ENCODE peak calls at places on chromosomes 3 and 15, in six cellular contexts. S is fibroblast of lung; D is A549; W is IMR-90; M is thyroid gland; O is CD8-positive, alpha-beta memory T cell. Z is an unnamed sample. For H3K4me1, the result is how much of the 10 kb centered on the place peaks cover.

GRCh38 chr15:41491889-41492288 is 1.8 kb upstream of the ITPKA start:
- DNase-seq in W (no peak), S (no peak), M (no peak), D (no peak), O (no peak), Z (no peak)

GRCh38 chr3:10283638-10284037 is 9.1 kb downstream of the GHRL start:
- DNase-seq in M (peak), S (no peak), O (no peak), W (no peak), D (no peak), Z (no peak)

GRCh38 chr15:79370716-79371115 is 59.8 kb downstream of the TMED3 start:
- DNase-seq in W (peak), S (peak), O (no peak), D (no peak), M (no peak), Z (no peak)

GRCh38 chr15:63818191-63818590 is 15.6 kb downstream of the HERC1 start:
- DNase-seq in W (peak), O (no peak), D (no peak), S (peak), M (no peak), Z (no peak)

GRCh38 chr15:61749169-61749568 is 311.1 kb downstream of the VPS13C start:
- DNase-seq in O (no peak), S (peak), M (no peak), D (no peak), W (no peak), Z (no peak)

GRCh38 chr3:139441656-139442055 is 34.7 kb downstream of the RBP2 start:
- DNase-seq in M (no peak), O (no peak), S (no peak), W (no peak), D (no peak), Z (no peak)

GRCh38 chr15:95987886-95988573 is 342.5 kb upstream of the NR2F2 start:
- DNase-seq in D (no peak), M (no peak), O (no peak), W (no peak), S (no peak), Z (no peak)

GRCh38 chr15:85748729-85749128 is 46.0 kb downstream of the KLHL25 start:
- DNase-seq in W (no peak), M (no peak), S (no peak), O (no peak), D (no peak), Z (no peak)

GRCh38 chr3:170424879-170425278 is 6.2 kb downstream of the CLDN11 start:
- DNase-seq in D (no peak), W (no peak), M (no peak), O (no peak), S (no peak), Z (no peak)

GRCh38 chr3:16300282-16300681 is 35.3 kb downstream of the OXNAD1 start:
- DNase-seq in W (no peak), D (no peak), S (no peak), O (peak), M (no peak), Z (no peak)

GRCh38 chr3:39144095-39144747 is 9.2 kb downstream of the CSRNP1 start:
- DNase-seq in D (no peak), S (no peak), M (no peak), W (no peak), O (no peak), Z (no peak)

GRCh38 chr3:143810866-143811265 is 37.4 kb downstream of the SLC9A9 start:
- DNase-seq in D (no peak), M (no peak), W (no peak), S (no peak), O (no peak), Z (no peak)
- H3K4me1 ChIP-seq in D (under half), M (under half), W (under half), S (under half), O (under half), Z (under half)

GRCh38 chr15:98954411-98954810 is 53.2 kb downstream of the PGPEP1L start:
- DNase-seq in S (peak), W (peak), D (no peak), O (no peak), M (peak), Z (no peak)
- H3K27ac ChIP-seq in S (peak), W (peak), D (peak), O (no peak), M (peak), Z (no peak)

GRCh38 chr3:11610700-11611099 is 33.0 kb downstream of the VGLL4 start:
- DNase-seq in M (no peak), D (no peak), O (no peak), W (no peak), S (no peak), Z (no peak)
- H3K4me1 ChIP-seq in M (under half), D (under half), O (under half), W (under half), S (under half), Z (under half)

DNA sequence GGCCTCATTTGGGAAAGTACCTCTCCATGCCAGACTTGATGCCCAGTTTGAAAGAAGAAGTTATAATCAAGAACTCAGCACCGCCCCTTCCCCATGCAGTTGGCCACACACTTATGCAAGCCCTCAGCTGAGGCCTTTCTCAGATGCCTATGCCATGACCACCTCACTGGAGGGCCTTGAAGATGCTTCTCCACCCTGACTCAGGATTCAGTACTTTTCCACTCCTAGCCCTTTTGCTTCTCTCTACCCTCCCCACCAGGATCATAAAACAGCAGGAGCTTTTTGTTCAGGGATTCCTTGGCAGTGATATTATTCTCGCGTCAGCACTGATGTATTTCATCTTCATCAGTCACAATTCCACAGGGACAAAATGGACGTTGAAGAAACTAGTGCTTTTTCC is 313.5 kb downstream of the PYDC2 start:
- DNase-seq in M (no peak), D (peak), O (no peak), W (no peak), S (no peak), Z (no peak)
- H3K27ac ChIP-seq in M (no peak), D (peak), O (no peak), W (no peak), S (no peak), Z (no peak)

DNA sequence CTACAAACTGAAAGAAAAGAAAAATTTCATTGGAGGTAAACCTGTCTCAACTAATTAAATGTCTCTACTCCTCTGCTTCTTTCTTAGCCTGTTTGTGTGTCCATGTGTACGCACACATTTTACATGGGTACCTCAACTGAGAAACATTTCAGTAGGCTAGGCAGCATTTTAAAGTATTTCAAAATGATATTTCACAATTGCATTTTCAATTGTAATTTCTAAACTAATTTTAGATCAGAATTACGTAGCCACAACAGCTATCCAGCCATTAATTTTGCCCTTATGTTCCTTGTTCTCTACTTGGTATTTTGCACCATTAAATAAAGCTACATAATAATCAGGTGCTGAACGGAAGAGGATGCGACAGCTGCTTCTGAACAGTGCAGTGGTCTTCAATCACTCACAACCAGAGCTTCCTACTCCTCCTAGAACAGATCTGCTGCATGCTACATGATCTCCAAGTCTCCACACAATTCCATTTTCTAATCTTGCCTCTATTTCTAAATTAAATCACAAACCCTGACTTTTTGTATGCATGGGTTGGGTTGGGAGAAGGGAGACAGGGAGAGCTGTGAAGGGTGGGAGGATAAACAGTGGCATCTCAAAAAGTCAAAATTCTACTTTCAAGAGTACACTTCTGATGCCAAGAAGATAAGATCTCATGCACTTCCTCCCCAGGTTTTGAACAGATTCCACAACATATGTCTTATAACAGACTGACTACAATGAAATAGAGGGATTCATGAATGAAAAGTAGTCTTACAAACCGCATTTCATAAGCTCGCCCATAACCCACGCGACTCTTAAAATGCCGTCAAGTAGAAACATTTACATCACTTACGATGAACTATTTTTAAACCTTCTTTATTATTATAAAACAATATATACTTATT is 57.4 kb downstream of the CHSY1 start:
- DNase-seq in M (no peak), S (peak), O (no peak), D (no peak), W (no peak), Z (no peak)
- H3K4me1 ChIP-seq in M (under half), S (under half), O (under half), D (under half), W (under half), Z (under half)

DNA sequence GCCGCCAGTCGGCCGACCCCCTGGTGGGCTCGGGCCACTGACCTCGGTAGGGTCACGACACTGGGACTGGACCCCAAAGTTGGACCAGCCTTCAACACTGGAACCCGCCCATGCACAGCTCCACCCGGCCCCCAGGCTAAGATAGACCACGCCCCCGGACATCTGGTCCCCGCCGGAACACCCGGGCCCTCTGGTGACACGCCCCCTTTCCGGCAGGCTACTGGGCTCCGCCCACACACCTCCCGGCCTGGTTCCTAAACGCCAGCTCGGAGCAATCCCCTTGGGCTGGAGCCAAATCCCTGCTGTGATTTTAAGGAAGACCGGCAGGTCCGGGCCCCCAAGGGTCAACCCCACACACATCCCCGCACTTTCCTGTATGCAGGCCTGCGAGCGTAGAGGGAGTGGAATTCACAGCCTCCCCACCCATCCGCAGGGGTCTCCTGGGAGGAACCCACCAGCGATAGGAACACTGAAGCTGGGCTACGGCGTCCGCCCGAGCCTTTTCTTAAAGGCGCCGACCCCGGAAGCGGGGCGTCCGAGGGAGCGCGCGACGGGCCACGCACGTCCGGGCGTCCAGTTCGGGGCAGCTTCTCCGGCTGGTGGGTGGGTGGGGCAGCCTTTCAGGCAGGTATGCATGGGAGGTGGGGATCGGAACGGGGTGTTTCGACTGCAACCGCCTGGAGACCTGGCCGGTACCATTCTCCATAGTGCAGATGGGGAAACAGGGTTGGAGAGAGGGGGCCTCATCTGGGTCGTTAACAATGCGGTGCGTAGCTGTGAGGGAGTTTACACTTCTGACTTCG is at the start of gene HEMK1:
- DNase-seq in W (peak), M (peak), D (peak), S (peak), O (peak), Z (peak)
- H3K27ac ChIP-seq in W (peak), M (peak), D (peak), S (peak), O (peak), Z (peak)

DNA sequence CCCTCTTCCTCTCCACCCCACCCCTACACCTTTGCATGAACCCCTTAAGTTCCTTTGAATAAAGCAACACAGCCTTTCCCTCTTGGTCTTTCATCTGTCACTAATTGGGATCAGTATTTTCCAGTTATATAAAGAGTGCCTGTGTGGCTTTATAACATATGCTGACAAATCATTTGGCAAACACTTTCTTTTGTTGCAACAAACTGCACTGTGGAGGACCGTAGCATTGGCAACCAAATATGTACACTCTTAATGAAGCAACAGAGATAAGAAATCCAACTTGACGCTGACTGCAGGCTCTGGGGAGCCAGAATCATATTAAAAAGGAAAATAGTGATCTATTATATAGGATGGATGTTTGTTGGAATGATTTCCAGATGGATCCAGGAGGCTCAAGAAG is 120.1 kb upstream of the PRICKLE2 start:
- DNase-seq in D (peak), S (peak), W (peak), O (no peak), M (peak), Z (no peak)
- H3K4me1 ChIP-seq in D (under half), S (under half), W (under half), O (under half), M (under half), Z (under half)